ENCODE peak calls at places on chromosomes 4 and X, in eight cellular contexts. C is sigmoid colon, Q is Caco-2, P is AG10803, F is cardiac fibroblast, I is colonic mucosa, X is fibroblast of lung, B is lower leg skin. G is an unnamed sample.

GRCh38 chrX:8748855-8749254 is 16.9 kb upstream of the ANOS1 start:
- DNase-seq in C (no peak), Q (no peak), P (peak; percentile 22), F (peak; percentile 34), I (no peak), X (peak; percentile 22), B (no peak), G (peak; percentile 44)

GRCh38 chrX:46168254-46168653 is 377.0 kb downstream of the ZNF674 start:
- DNase-seq in C (no peak), Q (no peak), P (no peak), F (no peak), I (peak; percentile 19), X (peak; percentile 19), B (no peak), G (no peak)

GRCh38 chr4:17066972-17067371 is 168.5 kb upstream of the LDB2 start:
- DNase-seq in C (no peak), Q (no peak), P (peak; percentile 88), F (peak; percentile 89), I (no peak), X (peak; percentile 94), B (no peak), G (no peak)

GRCh38 chr4:97778174-97778573 is 365.1 kb downstream of the STPG2 start:
- DNase-seq in C (no peak), Q (no peak), P (no peak), F (no peak), I (no peak), X (no peak), B (no peak), G (no peak)

GRCh38 chr4:153427363-153428071 is 38.6 kb upstream of the TMEM131L start:
- DNase-seq in C (no peak), Q (no peak), P (peak; percentile 76), F (peak; percentile 51), I (no peak), X (peak; percentile 77), B (no peak), G (peak; percentile 66)

GRCh38 chr4:122764808-122765189 is 32.3 kb downstream of the BBS12 start:
- DNase-seq in C (no peak), Q (no peak), P (peak; percentile 94), F (peak; percentile 96), I (no peak), X (peak; percentile 87), B (no peak), G (no peak)

GRCh38 chrX:22889824-22890223 is 109.9 kb upstream of the DDX53 start:
- DNase-seq in C (no peak), Q (no peak), P (no peak), F (no peak), I (no peak), X (no peak), B (no peak), G (peak; percentile 0)

GRCh38 chr4:84503495-84504437 is 4.7 kb upstream of the NKX6-1 start:
- DNase-seq in C (no peak), Q (no peak), P (peak; percentile 62), F (peak; percentile 80), I (no peak), X (peak; percentile 63), B (no peak), G (peak; percentile 80)

GRCh38 chrX:24364851-24365538 is 4.6 kb downstream of the SUPT20HL1 start:
- DNase-seq in C (no peak), Q (no peak), P (no peak), F (no peak), I (no peak), X (no peak), B (no peak), G (no peak)

GRCh38 chr4:140743194-140743931 is 12.8 kb downstream of the TBC1D9 start:
- DNase-seq in C (no peak), Q (no peak), P (peak; percentile 34), F (peak; percentile 71), I (no peak), X (peak; percentile 54), B (no peak), G (peak; percentile 21)

GRCh38 chr4:6509587-6509986 is 37.2 kb upstream of the PPP2R2C start:
- DNase-seq in C (peak; percentile 20), Q (no peak), P (peak; percentile 1), F (no peak), I (no peak), X (peak; percentile 21), B (peak; percentile 1), G (no peak)

GRCh38 chr4:186934841-186935443 is 211.3 kb upstream of the FAT1 start:
- DNase-seq in C (no peak), Q (no peak), P (no peak), F (no peak), I (peak; percentile 55), X (no peak), B (no peak), G (no peak)

GRCh38 chr4:37216209-37216608 is 28.3 kb upstream of the NWD2 start:
- DNase-seq in C (no peak), Q (no peak), P (no peak), F (no peak), I (no peak), X (no peak), B (no peak), G (no peak)

GRCh38 chr4:28287837-28288236 is 1427.2 kb downstream of the STIM2 start:
- DNase-seq in C (no peak), Q (peak; percentile 50), P (peak; percentile 99), F (peak; percentile 99), I (no peak), X (peak; percentile 95), B (no peak), G (no peak)

GRCh38 chr4:33369366-33369899 is 2649.3 kb downstream of the PCDH7 start:
- DNase-seq in C (no peak), Q (no peak), P (no peak), F (peak; percentile 11), I (no peak), X (peak; percentile 90), B (no peak), G (no peak)

GRCh38 chrX:153903238-153903980 is 1.1 kb upstream of the AVPR2 start:
- DNase-seq in C (no peak), Q (no peak), P (no peak), F (no peak), I (no peak), X (no peak), B (no peak), G (no peak)

GRCh38 chr4:98516042-98516440 is 142.4 kb downstream of the TSPAN5 start:
- DNase-seq in C (no peak), Q (no peak), P (peak; percentile 78), F (peak; percentile 93), I (no peak), X (peak; percentile 95), B (no peak), G (no peak)

GRCh38 chr4:185222598-185222997 is 13.2 kb downstream of the SNX25 start:
- DNase-seq in C (no peak), Q (no peak), P (peak; percentile 85), F (peak; percentile 86), I (no peak), X (peak; percentile 89), B (no peak), G (no peak)

GRCh38 chr4:72302981-72303704 is 265.9 kb downstream of the ADAMTS3 start:
- DNase-seq in C (no peak), Q (peak; percentile 44), P (peak; percentile 34), F (peak; percentile 65), I (peak; percentile 36), X (peak; percentile 19), B (no peak), G (peak; percentile 70)

GRCh38 chrX:134480061-134480460 is 20.1 kb downstream of the HPRT1 start:
- DNase-seq in C (no peak), Q (no peak), P (peak; percentile 29), F (peak; percentile 49), I (no peak), X (peak; percentile 15), B (no peak), G (peak; percentile 28)

GRCh38 chr4:145153904-145154298 is 26.5 kb downstream of the OTUD4 start:
- DNase-seq in C (no peak), Q (no peak), P (no peak), F (no peak), I (no peak), X (no peak), B (no peak), G (no peak)

GRCh38 chr4:145154573-145154972 is 25.8 kb downstream of the OTUD4 start:
- DNase-seq in C (no peak), Q (no peak), P (peak; percentile 33), F (peak; percentile 50), I (no peak), X (peak; percentile 34), B (no peak), G (peak; percentile 54)

GRCh38 chr4:145153181-145153903 is 27.0 kb downstream of the OTUD4 start:
- DNase-seq in C (no peak), Q (no peak), P (no peak), F (peak; percentile 53), I (no peak), X (no peak), B (no peak), G (no peak)

GRCh38 chr4:145148980-145149379 is 31.4 kb downstream of the OTUD4 start:
- DNase-seq in C (no peak), Q (no peak), P (no peak), F (no peak), I (no peak), X (no peak), B (no peak), G (no peak)
- TF ChIP-seq CTCF in C (no peak), Q (no peak), P (no peak), F (no peak), I (no peak), X (no peak), B (no peak), G (no peak)

GRCh38 chr4:42151568-42152506 is 618 bp downstream of the BEND4 start:
- DNase-seq in C (no peak), Q (no peak), P (no peak), F (no peak), I (peak; percentile 26), X (no peak), B (no peak), G (no peak)
- H3K4me3 ChIP-seq in C (peak overlapping the region; percentile 36), Q (no peak overlapping the region), P (no peak overlapping the region), F (no peak overlapping the region), I (peak overlapping the region; percentile 39), X (peak overlapping the region; percentile 44), B (no peak overlapping the region), G (peak overlapping the region; percentile 39)

DNA sequence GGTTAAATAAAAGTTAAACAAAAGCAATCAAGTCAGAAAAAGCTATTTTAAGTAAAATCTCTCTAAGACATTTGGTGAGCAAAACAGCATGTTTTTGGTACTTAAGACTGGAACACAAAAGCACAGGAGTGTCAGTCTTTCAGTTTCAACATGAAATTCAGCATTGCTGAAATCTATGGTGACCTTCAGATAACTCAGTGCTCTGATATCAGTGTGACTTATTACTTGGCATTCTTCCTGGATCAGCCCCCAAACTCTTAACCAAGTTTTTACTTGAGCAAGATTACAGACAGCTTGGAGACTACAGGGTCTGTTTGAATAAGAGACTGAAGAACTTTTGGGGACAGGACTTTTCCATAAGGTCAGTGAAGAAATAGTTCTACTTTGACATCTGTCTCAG is 437.2 kb downstream of the RAPGEF2 start:
- DNase-seq in C (no peak), Q (no peak), P (no peak), F (no peak), I (no peak), X (peak; percentile 13), B (no peak), G (no peak)
- TF ChIP-seq CTCF in C (no peak), Q (no peak), P (no peak), F (no peak), I (no peak), X (no peak), B (no peak), G (no peak)

DNA sequence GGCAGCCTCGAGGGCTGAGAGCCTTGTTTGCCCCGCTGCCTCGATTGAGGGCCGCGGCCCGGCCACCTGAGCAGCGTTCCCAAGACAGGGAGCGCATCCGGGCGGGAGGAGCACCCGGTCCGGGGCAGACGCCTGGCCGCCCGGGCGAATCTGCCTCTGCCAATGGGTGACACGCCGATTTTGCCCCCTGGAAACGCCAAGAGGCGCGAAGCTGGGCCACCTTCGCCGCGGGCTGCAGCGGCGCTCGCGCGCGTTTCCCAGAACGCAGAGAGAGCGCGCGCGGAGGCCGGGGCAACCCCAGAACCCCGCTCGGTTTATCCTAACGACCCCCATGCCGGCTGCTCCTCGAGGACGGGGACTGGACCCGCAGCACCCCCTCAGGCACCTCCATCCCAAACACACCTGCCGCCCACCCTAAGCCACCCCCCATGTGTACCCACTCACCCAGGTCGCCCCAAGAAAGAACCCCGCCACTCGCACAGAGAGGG is 576 bp downstream of the MAP7D2 start:
- DNase-seq in C (no peak), Q (no peak), P (no peak), F (no peak), I (no peak), X (no peak), B (no peak), G (no peak)
- H3K4me3 ChIP-seq in C (peak overlapping the region; percentile 21), Q (peak overlapping the region; percentile 66), P (peak overlapping the region; percentile 36), F (peak overlapping the region; percentile 35), I (peak overlapping the region; percentile 17), X (peak overlapping the region; percentile 30), B (no peak overlapping the region), G (peak overlapping the region; percentile 20)

G was measured in cardiac muscle cell.